ENCODE peak calls at places on chromosomes 16 and 17, in six cellular contexts. R is breast epithelium, F is thoracic aorta, G is AG10803, A is sigmoid colon, W is dorsolateral prefrontal cortex. H is an unnamed sample.

GRCh38 chr17:39979021-39979660 is 1.5 kb upstream of the PSMD3 start:
- DNase-seq in G (peak), R (no peak), W (no peak), A (no peak), F (no peak), H (no peak)

GRCh38 chr17:19554393-19554792 is 20.7 kb downstream of the SLC47A1 start:
- DNase-seq in W (no peak), A (no peak), R (no peak), G (no peak), F (no peak), H (no peak)

GRCh38 chr17:71709974-71710373 is 410.8 kb upstream of the SOX9 start:
- DNase-seq in W (no peak), R (no peak), A (no peak), G (peak), F (no peak), H (no peak)

GRCh38 chr17:50703162-50703561 is 4.6 kb downstream of the ANKRD40 start:
- DNase-seq in F (no peak), A (no peak), G (no peak), W (no peak), R (no peak), H (no peak)

GRCh38 chr17:81846743-81847689 is 12.2 kb upstream of the PPP1R27 start:
- DNase-seq in W (no peak), F (no peak), A (no peak), G (no peak), R (no peak), H (no peak)

GRCh38 chr16:14241631-14242030 is 170.5 kb downstream of the MRTFB start:
- DNase-seq in F (no peak), W (no peak), R (no peak), G (no peak), A (no peak), H (no peak)

GRCh38 chr16:82755570-82756282 is 129.0 kb downstream of the CDH13 start:
- DNase-seq in G (peak), F (no peak), R (no peak), W (no peak), A (no peak), H (no peak)

GRCh38 chr17:82096709-82097186 is 1.3 kb downstream of the FASN start:
- DNase-seq in A (no peak), G (no peak), R (no peak), F (no peak), W (no peak), H (no peak)

GRCh38 chr17:8126306-8127066 is 2.6 kb upstream of the HES7 start:
- DNase-seq in F (no peak), W (no peak), G (peak), A (no peak), R (no peak), H (no peak)

GRCh38 chr17:39306028-39306427 is 80.3 kb upstream of the STAC2 start:
- DNase-seq in R (no peak), F (no peak), A (no peak), W (no peak), G (no peak), H (no peak)

GRCh38 chr17:74369221-74369620 is 1.9 kb downstream of the GPR142 start:
- DNase-seq in W (no peak), G (no peak), F (no peak), R (no peak), A (no peak), H (no peak)

GRCh38 chr17:9242983-9243382 is 221.7 kb downstream of the NTN1 start:
- DNase-seq in R (no peak), W (no peak), A (no peak), F (no peak), G (no peak), H (peak)

GRCh38 chr17:80361495-80362220 is 53.3 kb upstream of the ENDOV start:
- DNase-seq in A (peak), W (peak), G (no peak), R (peak), F (no peak), H (no peak)

GRCh38 chr17:5078106-5079028 is at the start of gene ZFP3:
- DNase-seq in A (peak), F (no peak), G (peak), W (peak), R (peak), H (peak)

GRCh38 chr16:27428035-27428785 is 26.2 kb downstream of the IL21R start:
- DNase-seq in G (no peak), R (no peak), F (no peak), W (peak), A (peak), H (peak)

GRCh38 chr16:85515830-85516397 is 97.2 kb upstream of the GSE1 start:
- DNase-seq in R (no peak), A (peak), W (no peak), F (no peak), G (no peak), H (no peak)

GRCh38 chr17:2215616-2216364 is 87.8 kb downstream of the SMG6 start:
- DNase-seq in A (peak), W (peak), G (peak), R (no peak), F (no peak), H (peak)
- H3K4me3 ChIP-seq in A (no peak), W (peak), G (peak), R (peak), F (peak), H (peak)

DNA sequence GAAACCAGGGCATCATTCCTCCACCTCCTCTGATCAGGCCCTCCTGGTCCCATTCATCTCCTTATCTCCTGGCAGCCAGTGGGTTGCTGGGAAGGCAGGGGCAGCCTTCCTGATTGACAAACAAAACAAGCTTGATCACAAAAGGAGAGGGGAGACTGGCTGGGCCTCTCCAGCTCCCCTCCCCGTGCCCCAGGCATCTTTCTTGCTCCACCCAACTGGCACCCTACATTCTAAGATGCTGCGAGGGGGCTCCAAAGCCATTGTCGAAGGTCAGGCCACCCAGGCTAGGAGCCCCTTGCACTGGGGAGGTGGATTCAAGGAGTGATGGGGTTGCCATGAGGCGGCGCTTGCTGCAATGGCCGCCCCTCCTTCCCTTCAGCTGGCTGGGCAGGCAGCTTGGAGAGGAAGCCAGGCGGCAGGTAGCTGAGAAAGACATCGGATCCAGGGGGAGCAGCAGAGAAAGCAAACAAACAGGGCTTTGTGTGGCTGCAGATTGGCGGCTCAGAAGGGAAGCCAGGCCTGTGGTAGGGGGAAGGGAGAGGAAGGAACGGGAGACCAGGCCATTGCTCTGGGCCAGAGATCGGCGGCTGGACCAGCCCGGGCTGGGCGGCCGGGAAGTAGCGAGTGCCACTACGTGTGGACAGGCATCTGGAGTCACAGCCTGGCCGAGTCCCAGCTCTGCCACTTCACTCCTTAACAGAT is 12.1 kb downstream of the RAI1 start:
- DNase-seq in G (no peak), R (peak), F (peak), W (peak), A (no peak), H (no peak)
- H3K4me3 ChIP-seq in G (peak), R (peak), F (peak), W (peak), A (peak), H (peak)

GRCh38 chr16:67391424-67392300 is 1.6 kb downstream of the TPPP3 start:
- DNase-seq in R (no peak), G (peak), W (peak), A (peak), F (no peak), H (peak)
- H3K4me3 ChIP-seq in R (no peak), G (no peak), W (no peak), A (no peak), F (no peak), H (peak)

GRCh38 chr17:45262516-45263476 is 902 bp upstream of the SPATA32 start:
- DNase-seq in A (peak), F (no peak), G (peak), W (no peak), R (no peak), H (peak)
- H3K4me3 ChIP-seq in A (peak), F (peak), G (no peak), W (peak), R (peak), H (peak)

GRCh38 chr17:65712383-65713267 is 151.2 kb upstream of the AXIN2 start:
- DNase-seq in W (no peak), R (no peak), F (no peak), A (peak), G (no peak), H (no peak)
- H3K4me3 ChIP-seq in W (no peak), R (no peak), F (peak), A (no peak), G (no peak), H (no peak)

GRCh38 chr17:329794-330420 is 22.7 kb downstream of the RPH3AL start:
- DNase-seq in F (no peak), W (peak), R (no peak), G (no peak), A (peak), H (no peak)

GRCh38 chr17:332023-332422 is 20.6 kb downstream of the RPH3AL start:
- DNase-seq in F (no peak), A (peak), R (no peak), G (no peak), W (peak), H (no peak)

GRCh38 chr17:333626-334396 is 18.8 kb downstream of the RPH3AL start:
- DNase-seq in A (peak), W (peak), R (no peak), F (no peak), G (no peak), H (peak)

GRCh38 chr17:332558-333322 is 19.9 kb downstream of the RPH3AL start:
- DNase-seq in F (no peak), A (peak), W (peak), G (peak), R (no peak), H (no peak)

GRCh38 chr17:330993-331701 is 21.5 kb downstream of the RPH3AL start:
- DNase-seq in A (peak), W (peak), F (no peak), G (no peak), R (no peak), H (peak)
- H3K4me3 ChIP-seq in A (peak), W (peak), F (peak), G (no peak), R (peak), H (peak)

GRCh38 chr16:980595-980854 is 1.0 kb upstream of the SOX8 start:
- DNase-seq in F (no peak), G (no peak), W (no peak), R (no peak), A (no peak), H (no peak)
- H3K4me3 ChIP-seq in F (peak), G (no peak), W (peak), R (peak), A (peak), H (peak)

GRCh38 chr16:1745181-1745899 is 26.0 kb downstream of the NME3 start:
- DNase-seq in W (no peak), R (no peak), F (no peak), A (no peak), G (peak), H (no peak)
- H3K4me3 ChIP-seq in W (no peak), R (no peak), F (no peak), A (no peak), G (no peak), H (no peak)

GRCh38 chr16:58807276-58807675 is 73.2 kb upstream of the GOT2 start:
- DNase-seq in W (no peak), R (no peak), G (no peak), A (no peak), F (no peak), H (no peak)
- H3K4me3 ChIP-seq in W (no peak), R (no peak), G (no peak), A (no peak), F (no peak), H (no peak)

H was measured in suprapubic skin.